ENCODE peak calls at places on chromosome 6, in four cellular contexts. One of them, this sample, is unnamed.

GRCh38 chr6:107323133-107323785 is 136.1 kb downstream of the PDSS2 start:
- DNase-seq in MM.1S: no peak
- DNase-seq in A673: no peak
- DNase-seq in GM23248: peak; percentile 72
- DNase-seq in this sample: no peak

GRCh38 chr6:31158863-31159855 is 770 bp downstream of the TCF19 start:
- DNase-seq in MM.1S: peak; percentile 26
- DNase-seq in A673: peak; percentile 15
- DNase-seq in GM23248: peak; percentile 52
- DNase-seq in this sample: peak; percentile 49

GRCh38 chr6:7434672-7435071 is 45.1 kb downstream of the RIOK1 start:
- DNase-seq in MM.1S: no peak
- DNase-seq in A673: no peak
- DNase-seq in GM23248: no peak
- DNase-seq in this sample: no peak

GRCh38 chr6:135941275-135941674 is 89.8 kb downstream of the PDE7B start:
- DNase-seq in MM.1S: no peak
- DNase-seq in A673: no peak
- DNase-seq in GM23248: peak; percentile 49
- DNase-seq in this sample: no peak

GRCh38 chr6:134593442-134593841 is 275.5 kb upstream of the SGK1 start:
- DNase-seq in MM.1S: no peak
- DNase-seq in A673: no peak
- DNase-seq in GM23248: no peak
- DNase-seq in this sample: peak; percentile 67

GRCh38 chr6:82196159-82196558 is 51.4 kb downstream of the IBTK start:
- DNase-seq in MM.1S: no peak
- DNase-seq in A673: no peak
- DNase-seq in GM23248: no peak
- DNase-seq in this sample: no peak

GRCh38 chr6:38080349-38080748 is 260.8 kb downstream of the ZFAND3 start:
- DNase-seq in MM.1S: no peak
- DNase-seq in A673: no peak
- DNase-seq in GM23248: peak; percentile 11
- DNase-seq in this sample: no peak

GRCh38 chr6:134535831-134536230 is 217.9 kb upstream of the SGK1 start:
- DNase-seq in MM.1S: no peak
- DNase-seq in A673: no peak
- DNase-seq in GM23248: no peak
- DNase-seq in this sample: peak; percentile 48

GRCh38 chr6:140061422-140062041 is 687.1 kb upstream of the CITED2 start:
- DNase-seq in MM.1S: no peak
- DNase-seq in A673: peak; percentile 22
- DNase-seq in GM23248: no peak
- DNase-seq in this sample: no peak

GRCh38 chr6:85620308-85620707 is 22.4 kb downstream of the SYNCRIP start:
- DNase-seq in MM.1S: no peak
- DNase-seq in A673: no peak
- DNase-seq in GM23248: peak; percentile 61
- DNase-seq in this sample: no peak

GRCh38 chr6:9576521-9576920 is 838.4 kb downstream of the TFAP2A start:
- DNase-seq in MM.1S: no peak
- DNase-seq in A673: no peak
- DNase-seq in GM23248: no peak
- DNase-seq in this sample: no peak

GRCh38 chr6:125747589-125748533 is 1.6 kb upstream of the HEY2 start:
- DNase-seq in MM.1S: peak; percentile 87
- DNase-seq in A673: no peak
- DNase-seq in GM23248: peak; percentile 52
- DNase-seq in this sample: peak; percentile 48

GRCh38 chr6:75922226-75922625 is 150.2 kb downstream of the IMPG1 start:
- DNase-seq in MM.1S: no peak
- DNase-seq in A673: no peak
- DNase-seq in GM23248: peak; percentile 27
- DNase-seq in this sample: peak; percentile 38

GRCh38 chr6:73695619-73696421 is at the start of gene CD109:
- DNase-seq in MM.1S: no peak
- DNase-seq in A673: peak; percentile 81
- DNase-seq in GM23248: peak; percentile 92
- DNase-seq in this sample: peak; percentile 94

GRCh38 chr6:36743538-36744441 is 46.2 kb downstream of the RAB44 start:
- DNase-seq in MM.1S: no peak
- DNase-seq in A673: no peak
- DNase-seq in GM23248: no peak
- DNase-seq in this sample: no peak

GRCh38 chr6:87664943-87665342 is 37.1 kb downstream of the AKIRIN2 start:
- DNase-seq in MM.1S: no peak
- DNase-seq in A673: no peak
- DNase-seq in GM23248: no peak
- DNase-seq in this sample: no peak

GRCh38 chr6:25907475-25908014 is 22.9 kb downstream of the SLC17A2 start:
- DNase-seq in MM.1S: no peak
- DNase-seq in A673: no peak
- DNase-seq in GM23248: no peak
- DNase-seq in this sample: no peak

GRCh38 chr6:105433723-105434122 is 30.8 kb upstream of the PREP start:
- DNase-seq in MM.1S: no peak
- DNase-seq in A673: no peak
- DNase-seq in GM23248: no peak
- DNase-seq in this sample: peak; percentile 15

GRCh38 chr6:110191477-110191876 is 11.2 kb downstream of the CDC40 start:
- DNase-seq in MM.1S: no peak
- DNase-seq in A673: no peak
- DNase-seq in GM23248: no peak
- DNase-seq in this sample: no peak

GRCh38 chr6:47245745-47246371 is 63.8 kb downstream of the TNFRSF21 start:
- DNase-seq in MM.1S: no peak
- DNase-seq in A673: peak; percentile 33
- DNase-seq in GM23248: no peak
- DNase-seq in this sample: no peak

GRCh38 chr6:168028181-168028580 is 30.7 kb downstream of the KIF25 start:
- DNase-seq in MM.1S: no peak
- DNase-seq in A673: no peak
- DNase-seq in GM23248: no peak
- DNase-seq in this sample: no peak

GRCh38 chr6:57307850-57308249 is 9.6 kb upstream of the PRIM2 start:
- DNase-seq in MM.1S: no peak
- DNase-seq in A673: no peak
- DNase-seq in GM23248: peak; percentile 37
- DNase-seq in this sample: no peak

GRCh38 chr6:162153991-162154390 is 573.6 kb downstream of the PRKN start:
- DNase-seq in MM.1S: peak; percentile 68
- DNase-seq in A673: no peak
- DNase-seq in GM23248: no peak
- DNase-seq in this sample: no peak

GRCh38 chr6:35728663-35729348 is 8.0 kb upstream of the ARMC12 start:
- DNase-seq in MM.1S: peak; percentile 42
- DNase-seq in A673: no peak
- DNase-seq in GM23248: no peak
- DNase-seq in this sample: peak; percentile 66

GRCh38 chr6:52285174-52286068 is 879 bp upstream of the MCM3 start:
- DNase-seq in MM.1S: peak; percentile 47
- DNase-seq in A673: peak; percentile 60
- DNase-seq in GM23248: peak; percentile 59
- DNase-seq in this sample: no peak

GRCh38 chr6:7134999-7135735 is 27.4 kb downstream of the RREB1 start:
- DNase-seq in MM.1S: peak; percentile 60
- DNase-seq in A673: no peak
- DNase-seq in GM23248: no peak
- DNase-seq in this sample: no peak

GRCh38 chr6:33620158-33620583 is 951 bp upstream of the ITPR3 start:
- DNase-seq in MM.1S: peak; percentile 45
- DNase-seq in A673: peak; percentile 60
- DNase-seq in GM23248: peak; percentile 67
- DNase-seq in this sample: no peak

GRCh38 chr6:37650071-37650481 is 47.6 kb downstream of the MDGA1 start:
- DNase-seq in MM.1S: no peak
- DNase-seq in A673: no peak
- DNase-seq in GM23248: no peak
- DNase-seq in this sample: no peak

GRCh38 chr6:2749972-2750600 is 636 bp downstream of the MYLK4 start:
- DNase-seq in MM.1S: peak; percentile 64
- DNase-seq in A673: peak; percentile 78
- DNase-seq in GM23248: peak; percentile 61
- DNase-seq in this sample: no peak

GRCh38 chr6:34115396-34116314 is 30.2 kb downstream of the GRM4 start:
- DNase-seq in MM.1S: peak; percentile 10
- DNase-seq in A673: peak; percentile 30
- DNase-seq in GM23248: peak; percentile 37
- DNase-seq in this sample: no peak

GRCh38 chr6:72755752-72756151 is 133.9 kb downstream of the KCNQ5 start:
- DNase-seq in MM.1S: no peak
- DNase-seq in A673: peak; percentile 63
- DNase-seq in GM23248: no peak
- DNase-seq in this sample: no peak

GRCh38 chr6:106460481-106460880 is 100.0 kb downstream of the CRYBG1 start:
- DNase-seq in MM.1S: peak; percentile 26
- DNase-seq in A673: no peak
- DNase-seq in GM23248: no peak
- DNase-seq in this sample: no peak

GRCh38 chr6:148835920-148836441 is 89.2 kb downstream of the UST start:
- DNase-seq in MM.1S: no peak
- DNase-seq in A673: peak; percentile 9
- DNase-seq in GM23248: peak; percentile 92
- DNase-seq in this sample: no peak

GRCh38 chr6:31180500-31180899 is 10.0 kb upstream of the POU5F1 start:
- DNase-seq in MM.1S: peak; percentile 89
- DNase-seq in A673: no peak
- DNase-seq in GM23248: no peak
- DNase-seq in this sample: no peak

GRCh38 chr6:132969188-132969587 is 154.8 kb downstream of the RPS12 start:
- DNase-seq in MM.1S: peak; percentile 37
- DNase-seq in A673: no peak
- DNase-seq in GM23248: peak; percentile 46
- DNase-seq in this sample: no peak

GRCh38 chr6:157240059-157240959 is 83.0 kb downstream of the TMEM242 start:
- DNase-seq in MM.1S: peak; percentile 51
- DNase-seq in A673: peak; percentile 65
- DNase-seq in GM23248: peak; percentile 93
- DNase-seq in this sample: no peak

GRCh38 chr6:146870765-146871164 is 272.0 kb downstream of the ADGB start:
- DNase-seq in MM.1S: no peak
- DNase-seq in A673: no peak
- DNase-seq in GM23248: no peak
- DNase-seq in this sample: no peak

GRCh38 chr6:43916091-43916923 is 146.3 kb downstream of the VEGFA start:
- DNase-seq in MM.1S: no peak
- DNase-seq in A673: no peak
- DNase-seq in GM23248: peak; percentile 83
- DNase-seq in this sample: no peak

GRCh38 chr6:149990109-149990671 is 26.4 kb downstream of the ULBP1 start:
- DNase-seq in MM.1S: no peak
- DNase-seq in A673: no peak
- DNase-seq in GM23248: peak; percentile 22
- DNase-seq in this sample: no peak
- TF ChIP-seq EZH2 in MM.1S: no peak
- TF ChIP-seq EZH2 in A673: peak; percentile 28
- TF ChIP-seq EZH2 in GM23248: no peak
- TF ChIP-seq EZH2 in this sample: peak; percentile 89

GRCh38 chr6:112253842-112254816 is at the start of gene LAMA4:
- DNase-seq in MM.1S: no peak
- DNase-seq in A673: peak; percentile 51
- DNase-seq in GM23248: peak; percentile 83
- DNase-seq in this sample: peak; percentile 32
- TF ChIP-seq EZH2 in MM.1S: no peak
- TF ChIP-seq EZH2 in A673: no peak
- TF ChIP-seq EZH2 in GM23248: no peak
- TF ChIP-seq EZH2 in this sample: no peak

GRCh38 chr6:142617158-142617557 is 315.4 kb downstream of the ADGRG6 start:
- DNase-seq in MM.1S: no peak
- DNase-seq in A673: no peak
- DNase-seq in GM23248: no peak
- DNase-seq in this sample: no peak
- TF ChIP-seq EZH2 in MM.1S: no peak
- TF ChIP-seq EZH2 in A673: no peak
- TF ChIP-seq EZH2 in GM23248: no peak
- TF ChIP-seq EZH2 in this sample: no peak

GRCh38 chr6:165664553-165665383 is 1.7 kb upstream of the PDE10A start:
- DNase-seq in MM.1S: no peak
- DNase-seq in A673: no peak
- DNase-seq in GM23248: no peak
- DNase-seq in this sample: no peak
- TF ChIP-seq EZH2 in MM.1S: no peak
- TF ChIP-seq EZH2 in A673: peak; percentile 67
- TF ChIP-seq EZH2 in GM23248: no peak
- TF ChIP-seq EZH2 in this sample: no peak

GRCh38 chr6:89829591-89830384 is at the start of gene CASP8AP2:
- DNase-seq in MM.1S: peak; percentile 99
- DNase-seq in A673: peak; percentile 100
- DNase-seq in GM23248: peak; percentile 99
- DNase-seq in this sample: peak; percentile 99

GRCh38 chr6:89828988-89829590 is 591 bp upstream of the CASP8AP2 start:
- DNase-seq in MM.1S: peak; percentile 23
- DNase-seq in A673: no peak
- DNase-seq in GM23248: peak; percentile 54
- DNase-seq in this sample: no peak

GRCh38 chr6:89830385-89830809 is 717 bp downstream of the CASP8AP2 start:
- DNase-seq in MM.1S: no peak
- DNase-seq in A673: peak; percentile 18
- DNase-seq in GM23248: peak; percentile 34
- DNase-seq in this sample: no peak

GRCh38 chr6:89826029-89826528 is 3.6 kb upstream of the CASP8AP2 start:
- DNase-seq in MM.1S: no peak
- DNase-seq in A673: no peak
- DNase-seq in GM23248: peak; percentile 66
- DNase-seq in this sample: no peak
- TF ChIP-seq EZH2 in MM.1S: no peak
- TF ChIP-seq EZH2 in A673: no peak
- TF ChIP-seq EZH2 in GM23248: no peak
- TF ChIP-seq EZH2 in this sample: no peak

DNA sequence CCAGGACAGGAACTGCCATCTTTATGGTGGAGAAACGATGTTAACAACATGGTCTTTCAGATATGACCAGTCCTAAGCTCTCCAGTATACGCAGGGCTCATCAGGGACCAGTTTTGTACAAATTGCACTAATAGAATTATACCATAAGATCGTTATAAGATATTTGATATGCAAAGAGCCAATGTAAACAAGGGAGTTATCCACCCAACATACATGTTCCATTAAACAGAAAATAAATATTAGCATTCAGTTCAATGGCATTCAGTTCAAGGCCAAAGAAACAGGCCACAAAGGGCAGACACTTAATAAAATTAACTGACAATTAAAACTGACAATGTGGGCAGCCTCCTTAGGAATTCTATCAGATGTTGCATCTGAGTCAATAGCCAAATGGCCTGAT is 2.6 kb downstream of the GFOD1 start:
- DNase-seq in MM.1S: no peak
- DNase-seq in A673: no peak
- DNase-seq in GM23248: no peak
- DNase-seq in this sample: no peak
- TF ChIP-seq EZH2 in MM.1S: no peak
- TF ChIP-seq EZH2 in A673: no peak
- TF ChIP-seq EZH2 in GM23248: no peak
- TF ChIP-seq EZH2 in this sample: no peak

GRCh38 chr6:1625926-1626413 is 16.3 kb downstream of the FOXC1 start:
- DNase-seq in MM.1S: no peak
- DNase-seq in A673: peak; percentile 61
- DNase-seq in GM23248: no peak
- DNase-seq in this sample: no peak
- TF ChIP-seq EZH2 in MM.1S: no peak
- TF ChIP-seq EZH2 in A673: no peak
- TF ChIP-seq EZH2 in GM23248: no peak
- TF ChIP-seq EZH2 in this sample: no peak